ENCODE peak calls at places on chromosomes 4 and X, in seven cellular contexts. C is HFFc6, P is choroid plexus epithelial cell, Z is HS-5, M is neural crest cell, B is SJSA1, L is globus pallidus. H is an unnamed sample.

GRCh38 chr4:98618670-98619069 is 39.7 kb downstream of the TSPAN5 start:
- DNase-seq in C (no peak), P (no peak), Z (no peak), M (no peak), B (no peak), L (no peak), H (no peak)

GRCh38 chrX:70479197-70479969 is 34.7 kb downstream of the DLG3 start:
- DNase-seq in C (peak), P (peak), Z (peak), M (no peak), B (peak), L (no peak), H (no peak)

GRCh38 chr4:188110741-188111458 is 1.5 kb upstream of the TRIML2 start:
- DNase-seq in C (peak), P (peak), Z (no peak), M (no peak), B (no peak), L (no peak), H (no peak)

GRCh38 chrX:14496674-14497073 is 32.7 kb upstream of the GLRA2 start:
- DNase-seq in C (no peak), P (no peak), Z (no peak), M (no peak), B (no peak), L (no peak), H (no peak)

GRCh38 chr4:87497141-87497540 is 32.0 kb downstream of the SPARCL1 start:
- DNase-seq in C (no peak), P (no peak), Z (no peak), M (peak), B (no peak), L (no peak), H (peak)

GRCh38 chr4:116561717-116562116 is 523.7 kb downstream of the TRAM1L1 start:
- DNase-seq in C (no peak), P (no peak), Z (no peak), M (no peak), B (no peak), L (no peak), H (no peak)

GRCh38 chr4:48079972-48080391 is 54.1 kb downstream of the TXK start:
- DNase-seq in C (peak), P (peak), Z (peak), M (no peak), B (no peak), L (no peak), H (no peak)

GRCh38 chr4:6546681-6547447 is 28.1 kb upstream of the MAN2B2 start:
- DNase-seq in C (peak), P (peak), Z (peak), M (peak), B (no peak), L (peak), H (peak)

GRCh38 chrX:78997870-78998558 is 52.8 kb downstream of the P2RY10 start:
- DNase-seq in C (no peak), P (no peak), Z (no peak), M (no peak), B (no peak), L (no peak), H (peak)

GRCh38 chr4:52844596-52844995 is 17.5 kb upstream of the RASL11B start:
- DNase-seq in C (no peak), P (no peak), Z (no peak), M (no peak), B (no peak), L (no peak), H (no peak)

GRCh38 chr4:152462047-152462446 is 73.8 kb downstream of the FBXW7 start:
- DNase-seq in C (no peak), P (no peak), Z (no peak), M (no peak), B (no peak), L (no peak), H (no peak)

GRCh38 chr4:184368290-184368689 is 106.1 kb downstream of the IRF2 start:
- DNase-seq in C (no peak), P (no peak), Z (no peak), M (no peak), B (no peak), L (no peak), H (no peak)

GRCh38 chr4:8351931-8352367 is 82.4 kb downstream of the HTRA3 start:
- DNase-seq in C (no peak), P (peak), Z (no peak), M (no peak), B (no peak), L (no peak), H (no peak)

GRCh38 chr4:153513596-153513995 is 47.4 kb downstream of the TMEM131L start:
- DNase-seq in C (peak), P (peak), Z (peak), M (no peak), B (no peak), L (no peak), H (no peak)

GRCh38 chrX:77622233-77622632 is 163.8 kb downstream of the ATRX start:
- DNase-seq in C (no peak), P (peak), Z (no peak), M (no peak), B (no peak), L (no peak), H (peak)